ENCODE peak calls at places on chromosomes 7 and 10, in ten cellular contexts. I is Peyer's patch; M is fibroblast of lung; S is HL-60; C is aorta; K is spleen; H is effector memory CD4-positive, alpha-beta T cell; A is osteoblast; E is CD4-positive, alpha-beta T cell; T is GM23338. J is an unnamed sample.

GRCh38 chr7:4189151-4189570 is 492.9 kb upstream of the FOXK1 start:
- DNase-seq in I (peak), H (no peak), M (peak), K (no peak), A (no peak), S (no peak), T (no peak), C (peak), E (no peak), J (peak)

GRCh38 chr10:44186150-44186549 is 198.7 kb downstream of the CXCL12 start:
- DNase-seq in H (no peak), I (no peak), K (no peak), M (peak), C (no peak), T (no peak), A (no peak), E (no peak), S (no peak), J (no peak)

GRCh38 chr7:114789942-114790341 is 132.0 kb upstream of the MDFIC start:
- DNase-seq in K (no peak), S (no peak), M (peak), H (no peak), E (no peak), A (peak), T (no peak), I (no peak), C (no peak), J (no peak)

GRCh38 chr7:8117195-8117594 is 144.8 kb downstream of the ICA1 start:
- DNase-seq in K (no peak), I (no peak), E (no peak), T (no peak), M (no peak), S (no peak), H (no peak), C (no peak), A (no peak), J (no peak)

GRCh38 chr7:132871419-132871818 is 210.5 kb downstream of the CHCHD3 start:
- DNase-seq in S (no peak), T (no peak), K (no peak), I (no peak), C (no peak), E (no peak), M (no peak), A (no peak), H (no peak), J (no peak)

GRCh38 chr7:79282051-79282694 is 171.3 kb downstream of the MAGI2 start:
- DNase-seq in A (no peak), K (no peak), C (no peak), E (no peak), I (no peak), H (no peak), T (peak), M (peak), S (peak), J (peak)

GRCh38 chr10:113381906-113382562 is 170.8 kb upstream of the HABP2 start:
- DNase-seq in S (no peak), T (no peak), K (no peak), C (no peak), A (peak), E (no peak), I (no peak), H (peak), M (peak), J (no peak)

GRCh38 chr10:86943316-86944030 is 13.9 kb downstream of the MMRN2 start:
- DNase-seq in T (no peak), I (peak), E (no peak), H (no peak), A (peak), K (no peak), S (no peak), C (no peak), M (no peak), J (no peak)

GRCh38 chr10:75240329-75240728 is 4.6 kb upstream of the COMTD1 start:
- DNase-seq in I (no peak), A (no peak), M (no peak), H (no peak), E (no peak), C (no peak), K (no peak), S (no peak), T (no peak), J (no peak)

GRCh38 chr10:80260295-80261243 is 28.9 kb downstream of the MAT1A start:
- DNase-seq in A (peak), H (no peak), I (no peak), E (no peak), C (no peak), S (peak), K (peak), T (peak), M (no peak), J (no peak)

GRCh38 chr10:15795000-15795792 is 65.1 kb downstream of the MINDY3 start:
- DNase-seq in C (no peak), I (no peak), A (no peak), M (no peak), S (no peak), E (no peak), T (no peak), H (no peak), K (no peak), J (no peak)

GRCh38 chr10:86312701-86313270 is 53.8 kb downstream of the GRID1 start:
- DNase-seq in E (no peak), H (no peak), C (no peak), K (peak), M (no peak), S (no peak), T (peak), A (no peak), I (no peak), J (no peak)

GRCh38 chr10:73597346-73597745 is 6.2 kb upstream of the USP54 start:
- DNase-seq in E (no peak), C (no peak), M (peak), T (no peak), A (peak), I (no peak), S (no peak), H (no peak), K (no peak), J (no peak)

GRCh38 chr7:68238204-68238805 is 1241.7 kb downstream of the TYW1 start:
- DNase-seq in A (no peak), M (no peak), E (no peak), T (peak), I (no peak), H (no peak), S (no peak), C (no peak), K (no peak), J (no peak)

GRCh38 chr10:96579133-96579532 is 7.7 kb downstream of the TM9SF3 start:
- DNase-seq in A (no peak), I (no peak), S (no peak), T (no peak), K (no peak), M (no peak), C (no peak), H (no peak), E (no peak), J (no peak)

GRCh38 chr7:27175626-27176342 is 1.7 kb upstream of the HOXA10 start:
- DNase-seq in E (peak), C (peak), K (peak), M (no peak), I (no peak), H (no peak), T (peak), A (no peak), S (no peak), J (no peak)

GRCh38 chr7:114934074-114934473 is 12.2 kb downstream of the MDFIC start:
- DNase-seq in E (no peak), T (no peak), I (no peak), K (no peak), A (no peak), S (no peak), H (no peak), M (no peak), C (no peak), J (no peak)

GRCh38 chr10:84265378-84265777 is 20.5 kb downstream of the RGR start:
- DNase-seq in S (no peak), E (no peak), A (no peak), T (no peak), M (no peak), I (no peak), K (no peak), C (no peak), H (no peak), J (no peak)

GRCh38 chr7:30726296-30727006 is 25.5 kb upstream of the INMT start:
- DNase-seq in M (no peak), C (no peak), H (peak), A (no peak), S (no peak), E (no peak), K (peak), I (no peak), T (no peak), J (no peak)

GRCh38 chr7:47941136-47941844 is 7.0 kb downstream of the PKD1L1 start:
- DNase-seq in I (no peak), S (no peak), H (no peak), M (peak), K (peak), T (no peak), E (no peak), A (peak), C (peak), J (no peak)
- H3K27ac ChIP-seq in I (peak), S (no peak), H (no peak), M (peak), K (peak), T (no peak), E (no peak), A (peak), C (peak), J (peak)

GRCh38 chr10:126196225-126196624 is 192.1 kb downstream of the ADAM12 start:
- DNase-seq in H (no peak), A (no peak), T (no peak), I (no peak), E (no peak), S (no peak), M (no peak), K (no peak), C (no peak), J (no peak)

GRCh38 chr10:126197036-126197543 is 191.2 kb downstream of the ADAM12 start:
- DNase-seq in S (no peak), I (no peak), C (no peak), E (no peak), H (no peak), T (no peak), A (no peak), K (no peak), M (no peak), J (no peak)

GRCh38 chr10:126201603-126202002 is 186.7 kb downstream of the ADAM12 start:
- DNase-seq in T (no peak), C (no peak), K (peak), I (no peak), A (no peak), S (no peak), H (no peak), M (no peak), E (no peak), J (no peak)

GRCh38 chr10:126198681-126199080 is 189.6 kb downstream of the ADAM12 start:
- DNase-seq in K (no peak), S (no peak), M (peak), C (no peak), I (no peak), H (no peak), T (no peak), E (no peak), A (peak), J (no peak)

DNA sequence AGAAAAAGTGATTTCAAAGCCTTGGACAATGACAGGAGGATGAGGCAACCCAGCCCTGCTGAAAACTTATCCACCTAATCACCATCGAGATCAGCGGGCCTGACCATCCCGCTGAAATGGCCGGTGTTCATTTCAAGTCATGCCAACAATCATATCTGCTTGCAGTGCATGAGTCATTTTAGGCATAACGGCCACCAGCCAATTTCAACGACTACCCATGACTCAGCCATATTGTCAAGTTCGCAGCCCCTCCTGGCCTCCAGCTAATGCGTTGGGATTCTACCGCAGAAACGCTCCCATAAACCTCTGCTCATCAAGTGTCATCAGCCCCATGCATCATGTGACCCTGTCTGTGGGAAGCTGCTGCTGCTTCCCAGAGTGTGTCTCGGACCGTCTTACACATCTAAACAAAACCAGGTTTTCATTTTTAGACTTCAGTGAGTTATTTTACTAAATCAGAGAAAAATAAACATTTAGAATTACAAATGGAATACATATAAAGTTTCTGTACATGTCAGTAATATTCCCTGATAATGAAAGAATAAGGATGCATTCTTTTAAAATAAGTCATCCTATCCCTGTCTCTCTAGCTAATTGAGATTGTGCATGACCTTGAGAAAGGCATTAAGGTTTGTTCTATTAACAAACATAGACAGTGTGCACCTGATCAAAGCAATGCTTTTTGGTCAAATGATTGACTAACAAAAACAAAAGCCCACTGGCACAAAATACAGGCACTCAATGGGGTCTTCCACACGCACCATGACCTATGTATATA is 188.9 kb downstream of the ADAM12 start:
- DNase-seq in A (peak), E (no peak), I (no peak), S (no peak), H (no peak), C (peak), K (no peak), M (peak), T (no peak), J (no peak)
- H3K27ac ChIP-seq in A (peak), E (no peak), I (no peak), S (no peak), H (no peak), C (no peak), K (no peak), M (no peak), T (no peak), J (no peak)

GRCh38 chr10:62059424-62059913 is 158.0 kb downstream of the ARID5B start:
- DNase-seq in S (no peak), A (no peak), I (no peak), T (no peak), K (no peak), E (no peak), H (no peak), C (no peak), M (no peak), J (no peak)
- H3K27ac ChIP-seq in S (no peak), A (peak), I (peak), T (no peak), K (peak), E (no peak), H (no peak), C (no peak), M (no peak), J (no peak)

GRCh38 chr7:25132430-25132829 is 7.4 kb upstream of the CYCS start:
- DNase-seq in T (no peak), I (no peak), S (peak), M (no peak), C (no peak), A (no peak), E (no peak), K (no peak), H (no peak), J (no peak)
- H3K27ac ChIP-seq in T (no peak), I (no peak), S (peak), M (no peak), C (no peak), A (no peak), E (no peak), K (no peak), H (no peak), J (no peak)

GRCh38 chr7:148332191-148332590 is 258.4 kb upstream of the C7orf33 start:
- DNase-seq in I (no peak), A (no peak), K (no peak), C (no peak), T (no peak), H (no peak), M (no peak), S (no peak), E (no peak), J (no peak)

GRCh38 chr7:148328906-148329305 is 261.7 kb upstream of the C7orf33 start:
- DNase-seq in K (no peak), M (no peak), C (no peak), S (no peak), A (no peak), H (no peak), E (no peak), T (no peak), I (no peak), J (no peak)

GRCh38 chr7:148330124-148330818 is 260.3 kb upstream of the C7orf33 start:
- DNase-seq in A (no peak), I (no peak), H (no peak), S (no peak), E (no peak), T (no peak), C (no peak), M (no peak), K (no peak), J (no peak)

GRCh38 chr7:148332787-148333186 is 257.8 kb upstream of the C7orf33 start:
- DNase-seq in E (no peak), S (no peak), C (no peak), T (no peak), A (no peak), I (no peak), M (no peak), K (no peak), H (no peak), J (no peak)

DNA sequence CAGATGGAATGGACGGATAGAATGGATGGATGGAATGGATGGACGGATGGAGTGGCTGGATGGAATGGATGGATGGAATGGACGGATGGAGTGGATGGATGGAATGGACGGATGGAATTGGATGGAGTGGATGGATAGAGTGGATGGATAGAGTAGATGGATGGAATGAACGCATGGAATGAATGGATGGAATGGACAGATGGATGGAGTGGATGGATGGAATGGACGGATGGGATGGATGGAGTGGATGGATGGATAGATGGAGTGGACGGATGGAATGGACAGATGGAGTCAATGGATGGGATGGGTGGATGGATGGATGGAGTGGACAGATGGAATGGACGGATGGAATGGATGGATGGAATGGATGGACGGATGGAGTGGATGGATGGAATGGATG is 259.7 kb upstream of the C7orf33 start:
- DNase-seq in M (no peak), E (no peak), A (no peak), T (no peak), C (no peak), S (no peak), K (no peak), H (no peak), I (no peak), J (no peak)
- H3K27ac ChIP-seq in M (no peak), E (no peak), A (no peak), T (no peak), C (no peak), S (no peak), K (no peak), H (no peak), I (no peak), J (no peak)

GRCh38 chr10:62085404-62085803 is 183.2 kb downstream of the RTKN2 start:
- DNase-seq in M (no peak), H (no peak), S (no peak), K (no peak), T (no peak), C (no peak), A (no peak), I (no peak), E (no peak), J (no peak)

GRCh38 chr10:62082729-62083412 is 181.4 kb downstream of the ARID5B start:
- DNase-seq in C (no peak), I (no peak), A (no peak), H (peak), T (no peak), K (no peak), E (no peak), S (no peak), M (peak), J (no peak)

GRCh38 chr10:62084434-62084833 is 182.9 kb downstream of the ARID5B start:
- DNase-seq in T (no peak), K (no peak), H (no peak), A (no peak), I (no peak), C (no peak), M (peak), E (no peak), S (no peak), J (no peak)

GRCh38 chr10:62083413-62083794 is 181.9 kb downstream of the ARID5B start:
- DNase-seq in T (no peak), M (peak), C (no peak), I (no peak), E (no peak), H (no peak), K (no peak), S (no peak), A (no peak), J (no peak)

DNA sequence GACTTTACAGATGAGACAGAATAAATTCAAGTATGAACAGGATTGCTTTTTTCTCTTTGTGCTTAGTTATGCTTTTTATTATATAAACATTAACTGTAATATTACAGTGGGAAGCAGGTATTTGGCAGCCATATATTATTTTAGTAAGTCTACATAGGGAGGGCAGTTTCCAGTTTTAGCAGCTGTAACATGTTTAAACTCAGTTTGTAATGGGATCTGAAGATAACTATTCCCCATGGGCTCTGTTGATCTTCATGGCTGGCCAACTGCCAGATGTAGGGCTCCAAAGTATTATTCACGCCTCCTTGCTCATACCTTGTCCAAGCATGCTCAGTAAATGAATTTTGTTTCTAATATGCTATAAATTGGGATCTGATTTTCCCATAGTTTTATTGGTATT is 182.4 kb downstream of the ARID5B start:
- DNase-seq in A (peak), C (peak), E (no peak), K (no peak), S (no peak), H (no peak), I (no peak), M (peak), T (no peak), J (no peak)
- H3K27ac ChIP-seq in A (peak), C (peak), E (no peak), K (peak), S (no peak), H (peak), I (peak), M (peak), T (no peak), J (no peak)

GRCh38 chr7:46534593-46535271 is 613.7 kb upstream of the IGFBP3 start:
- DNase-seq in M (peak), K (no peak), H (no peak), A (no peak), C (no peak), E (no peak), T (peak), I (no peak), S (no peak), J (no peak)
- H3K27ac ChIP-seq in M (peak), K (peak), H (no peak), A (peak), C (no peak), E (no peak), T (no peak), I (peak), S (no peak), J (no peak)